ENCODE peak calls at places on chromosomes 5 and 9, in five cellular contexts. C, Q, U, E and G are unnamed samples.
A peak's percentile ranks its signal among the peaks of the same experiment; 100 is the strongest.

GRCh38 chr9:108654566-108654965 is 201.2 kb downstream of the ACTL7B start:
- DNase-seq in C (no peak), Q (no peak), U (no peak), E (no peak), G (no peak)

GRCh38 chr9:121498487-121499176 is 1.0 kb downstream of the GGTA1 start:
- DNase-seq in C (peak; percentile 22), Q (peak; percentile 26), U (no peak), E (peak; percentile 15), G (no peak)

GRCh38 chr9:83981126-83981871 is 694 bp downstream of the RMI1 start:
- DNase-seq in C (peak; percentile 29), Q (peak; percentile 20), U (no peak), E (no peak), G (peak; percentile 47)

GRCh38 chr9:100308965-100309564 is 43.7 kb downstream of the TEX10 start:
- DNase-seq in C (no peak), Q (no peak), U (no peak), E (no peak), G (no peak)

GRCh38 chr5:146290318-146290717 is 48.3 kb upstream of the POU4F3 start:
- DNase-seq in C (no peak), Q (no peak), U (no peak), E (no peak), G (no peak)

GRCh38 chr5:113693205-113693553 is 179.7 kb downstream of the YTHDC2 start:
- DNase-seq in C (no peak), Q (peak; percentile 51), U (no peak), E (no peak), G (no peak)

GRCh38 chr9:131429121-131430012 is 35.5 kb downstream of the PRRC2B start:
- DNase-seq in C (no peak), Q (no peak), U (no peak), E (no peak), G (no peak)

GRCh38 chr5:179307006-179307800 is 38.1 kb downstream of the ADAMTS2 start:
- DNase-seq in C (no peak), Q (no peak), U (no peak), E (no peak), G (no peak)

GRCh38 chr9:9122230-9122875 is 1322.8 kb upstream of the DMAC1 start:
- DNase-seq in C (no peak), Q (no peak), U (no peak), E (no peak), G (no peak)

GRCh38 chr5:6449465-6450158 is 953 bp downstream of the UBE2QL1 start:
- DNase-seq in C (no peak), Q (no peak), U (no peak), E (no peak), G (no peak)

GRCh38 chr9:109745335-109746283 is 34.4 kb upstream of the PALM2AKAP2 start:
- DNase-seq in C (peak; percentile 81), Q (peak; percentile 20), U (no peak), E (no peak), G (no peak)

GRCh38 chr9:4796988-4797956 is 4.5 kb downstream of the RCL1 start:
- DNase-seq in C (no peak), Q (peak; percentile 15), U (no peak), E (no peak), G (peak; percentile 24)

GRCh38 chr9:88164870-88165269 is 26.6 kb upstream of the SPATA31C2 start:
- DNase-seq in C (no peak), Q (no peak), U (no peak), E (no peak), G (no peak)

GRCh38 chr9:112751059-112751795 is 667 bp downstream of the SNX30 start:
- DNase-seq in C (peak; percentile 31), Q (peak; percentile 68), U (peak; percentile 32), E (peak; percentile 63), G (peak; percentile 63)

GRCh38 chr5:143064207-143064606 is 294.0 kb downstream of the ARHGAP26 start:
- DNase-seq in C (no peak), Q (no peak), U (no peak), E (no peak), G (no peak)

GRCh38 chr5:168899264-168899663 is 320.1 kb upstream of the PANK3 start:
- DNase-seq in C (no peak), Q (no peak), U (no peak), E (no peak), G (no peak)

GRCh38 chr9:81499021-81499454 is 190.3 kb downstream of the TLE1 start:
- DNase-seq in C (peak; percentile 50), Q (no peak), U (no peak), E (no peak), G (no peak)

GRCh38 chr5:67240846-67241245 is 44.2 kb upstream of the CD180 start:
- DNase-seq in C (no peak), Q (no peak), U (no peak), E (no peak), G (no peak)

GRCh38 chr9:127838375-127839078 is 15.9 kb downstream of the ENG start:
- DNase-seq in C (no peak), Q (peak; percentile 41), U (peak; percentile 76), E (no peak), G (no peak)

GRCh38 chr9:23820731-23821399 is 5.2 kb downstream of the ELAVL2 start:
- DNase-seq in C (no peak), Q (peak; percentile 53), U (no peak), E (no peak), G (no peak)

GRCh38 chr5:104513194-104513602 is 950.6 kb upstream of the NUDT12 start:
- DNase-seq in C (no peak), Q (no peak), U (no peak), E (no peak), G (no peak)

GRCh38 chr9:80605793-80606192 is 1034.0 kb downstream of the TLE4 start:
- DNase-seq in C (no peak), Q (no peak), U (no peak), E (no peak), G (no peak)

GRCh38 chr5:135921388-135921787 is 25.7 kb upstream of the IL9 start:
- DNase-seq in C (no peak), Q (no peak), U (no peak), E (no peak), G (no peak)

GRCh38 chr5:75916144-75916543 is 167.0 kb upstream of the SV2C start:
- DNase-seq in C (no peak), Q (no peak), U (no peak), E (no peak), G (no peak)

GRCh38 chr9:8366161-8366926 is 566.8 kb upstream of the DMAC1 start:
- DNase-seq in C (no peak), Q (no peak), U (no peak), E (no peak), G (no peak)

GRCh38 chr9:17802249-17802857 is 223.5 kb downstream of the SH3GL2 start:
- DNase-seq in C (no peak), Q (no peak), U (no peak), E (no peak), G (peak; percentile 10)

GRCh38 chr9:98836206-98836605 is 28.7 kb downstream of the GALNT12 start:
- DNase-seq in C (no peak), Q (no peak), U (no peak), E (no peak), G (no peak)

GRCh38 chr9:17389026-17389425 is 189.8 kb upstream of the SH3GL2 start:
- DNase-seq in C (no peak), Q (no peak), U (no peak), E (no peak), G (no peak)

GRCh38 chr9:77899679-77900354 is 131.8 kb downstream of the GNAQ start:
- DNase-seq in C (no peak), Q (no peak), U (no peak), E (no peak), G (no peak)

GRCh38 chr9:77898864-77899263 is 132.7 kb downstream of the GNAQ start:
- DNase-seq in C (no peak), Q (no peak), U (no peak), E (no peak), G (no peak)

GRCh38 chr9:77893706-77894105 is 137.9 kb downstream of the GNAQ start:
- DNase-seq in C (no peak), Q (no peak), U (no peak), E (no peak), G (no peak)

GRCh38 chr9:77896269-77897245 is 135.1 kb downstream of the GNAQ start:
- DNase-seq in C (no peak), Q (no peak), U (no peak), E (no peak), G (no peak)

GRCh38 chr9:77897292-77897691 is 134.3 kb downstream of the GNAQ start:
- DNase-seq in C (no peak), Q (no peak), U (no peak), E (peak; percentile 22), G (no peak)
- TF ChIP-seq CTCF in C (peak; percentile 12), Q (no peak), U (no peak), E (peak; percentile 44), G (no peak)

GRCh38 chr5:32055891-32056866 is 117.9 kb downstream of the GOLPH3 start:
- DNase-seq in C (no peak), Q (no peak), U (no peak), E (no peak), G (no peak)

GRCh38 chr5:32058101-32058500 is 116.0 kb downstream of the GOLPH3 start:
- DNase-seq in C (no peak), Q (no peak), U (no peak), E (no peak), G (no peak)

GRCh38 chr5:32059779-32060178 is 114.3 kb downstream of the GOLPH3 start:
- DNase-seq in C (no peak), Q (no peak), U (no peak), E (no peak), G (no peak)

GRCh38 chr5:32061236-32061635 is 112.9 kb downstream of the GOLPH3 start:
- DNase-seq in C (no peak), Q (no peak), U (no peak), E (no peak), G (no peak)

DNA sequence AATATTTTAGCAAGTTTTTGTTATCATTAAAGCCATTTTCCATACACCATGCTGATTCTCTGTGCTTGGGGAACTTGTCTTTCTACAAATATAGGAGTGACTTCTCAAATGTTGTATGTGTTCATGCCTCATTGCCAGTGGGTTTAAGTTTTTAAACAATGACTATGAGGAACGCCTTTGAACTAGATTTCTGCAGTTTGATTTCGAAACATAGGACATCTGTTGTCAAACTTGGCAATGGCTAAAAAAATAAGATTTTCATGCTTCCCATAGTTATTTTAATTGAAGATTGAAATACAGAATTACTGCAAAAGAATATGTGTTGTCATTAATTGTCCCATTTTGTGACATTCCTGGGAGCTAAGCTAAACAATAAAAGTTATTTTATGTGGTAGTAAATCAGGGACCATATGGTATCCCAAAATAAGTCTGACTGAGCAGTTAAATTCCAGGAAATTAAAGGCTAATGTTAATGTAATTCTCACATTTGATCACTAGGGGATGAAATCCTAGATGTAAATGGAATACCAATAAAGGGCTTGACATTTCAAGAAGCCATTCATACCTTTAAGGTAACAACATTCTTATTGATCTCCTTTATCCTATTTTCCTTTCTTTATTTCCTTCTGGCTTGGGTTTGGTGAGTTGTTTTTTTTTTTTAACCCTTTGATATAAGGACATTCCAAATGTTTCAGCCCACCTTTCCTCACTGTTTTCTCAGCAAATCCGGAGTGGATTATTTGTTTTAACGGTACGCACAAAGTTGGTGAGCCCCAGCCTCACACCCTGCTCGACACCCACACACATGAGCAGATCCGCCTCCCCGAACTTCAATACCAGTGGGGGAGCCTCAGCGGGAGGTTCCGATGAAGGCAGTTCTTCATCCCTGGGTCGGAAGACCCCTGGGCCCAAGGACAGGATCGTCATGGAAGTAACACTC is 116.7 kb downstream of the GOLPH3 start:
- DNase-seq in C (no peak), Q (no peak), U (no peak), E (no peak), G (no peak)
- TF ChIP-seq CTCF in C (no peak), Q (peak; percentile 18), U (no peak), E (no peak), G (no peak)

GRCh38 chr5:131634666-131634995 is 398 bp downstream of the RAPGEF6 start:
- DNase-seq in C (peak; percentile 46), Q (peak; percentile 68), U (no peak), E (no peak), G (peak; percentile 21)
- TF ChIP-seq CTCF in C (no peak), Q (no peak), U (no peak), E (no peak), G (no peak)

GRCh38 chr9:10479172-10479571 is 133.6 kb downstream of the PTPRD start:
- DNase-seq in C (no peak), Q (no peak), U (no peak), E (no peak), G (no peak)
- TF ChIP-seq CTCF in C (no peak), Q (peak; percentile 41), U (no peak), E (peak; percentile 19), G (no peak)